ENCODE peak calls at places on chromosome 2, in four cellular contexts. One of them, this sample, is unnamed.

GRCh38 chr2:85997016-85997970 is 108.4 kb downstream of the POLR1A start:
- DNase-seq in H1: no peak
- DNase-seq in WTC11: no peak
- DNase-seq in K562: peak; percentile 36
- DNase-seq in this sample: no peak

GRCh38 chr2:180222642-180223041 is 215.5 kb upstream of the CWC22 start:
- DNase-seq in H1: no peak
- DNase-seq in WTC11: no peak
- DNase-seq in K562: no peak
- DNase-seq in this sample: no peak

GRCh38 chr2:240298316-240298790 is 137.1 kb upstream of the GPC1 start:
- DNase-seq in H1: no peak
- DNase-seq in WTC11: no peak
- DNase-seq in K562: no peak
- DNase-seq in this sample: no peak

GRCh38 chr2:12391097-12391496 is 325.6 kb upstream of the TRIB2 start:
- DNase-seq in H1: no peak
- DNase-seq in WTC11: no peak
- DNase-seq in K562: no peak
- DNase-seq in this sample: no peak

GRCh38 chr2:217667545-217667944 is 335.2 kb downstream of the TNS1 start:
- DNase-seq in H1: no peak
- DNase-seq in WTC11: no peak
- DNase-seq in K562: no peak
- DNase-seq in this sample: no peak

GRCh38 chr2:71661782-71662181 is 208.4 kb downstream of the DYSF start:
- DNase-seq in H1: no peak
- DNase-seq in WTC11: no peak
- DNase-seq in K562: no peak
- DNase-seq in this sample: no peak

GRCh38 chr2:184735611-184736010 is 137.3 kb downstream of the ZNF804A start:
- DNase-seq in H1: no peak
- DNase-seq in WTC11: no peak
- DNase-seq in K562: no peak
- DNase-seq in this sample: no peak

GRCh38 chr2:45000921-45001628 is 8.2 kb downstream of the SIX2 start:
- DNase-seq in H1: no peak
- DNase-seq in WTC11: peak; percentile 49
- DNase-seq in K562: no peak
- DNase-seq in this sample: no peak

GRCh38 chr2:75788154-75788553 is 77.4 kb upstream of the GCFC2 start:
- DNase-seq in H1: no peak
- DNase-seq in WTC11: no peak
- DNase-seq in K562: no peak
- DNase-seq in this sample: no peak

GRCh38 chr2:129176375-129176774 is 803.1 kb upstream of the RAB6C start:
- DNase-seq in H1: no peak
- DNase-seq in WTC11: no peak
- DNase-seq in K562: no peak
- DNase-seq in this sample: no peak
- TF ChIP-seq TEAD4 in H1: no peak
- TF ChIP-seq TEAD4 in WTC11: no peak
- TF ChIP-seq TEAD4 in K562: no peak
- TF ChIP-seq TEAD4 in this sample: no peak

GRCh38 chr2:181682026-181682789 is 1.9 kb upstream of the NEUROD1 start:
- DNase-seq in H1: no peak
- DNase-seq in WTC11: no peak
- DNase-seq in K562: no peak
- DNase-seq in this sample: no peak

GRCh38 chr2:181682795-181683517 is 2.6 kb upstream of the NEUROD1 start:
- DNase-seq in H1: no peak
- DNase-seq in WTC11: no peak
- DNase-seq in K562: no peak
- DNase-seq in this sample: no peak

GRCh38 chr2:181684454-181685149 is 4.3 kb upstream of the NEUROD1 start:
- DNase-seq in H1: no peak
- DNase-seq in WTC11: no peak
- DNase-seq in K562: no peak
- DNase-seq in this sample: no peak

GRCh38 chr2:181685150-181685688 is 4.9 kb upstream of the NEUROD1 start:
- DNase-seq in H1: no peak
- DNase-seq in WTC11: peak; percentile 69
- DNase-seq in K562: no peak
- DNase-seq in this sample: no peak

GRCh38 chr2:181683518-181684453 is 3.5 kb upstream of the NEUROD1 start:
- DNase-seq in H1: peak; percentile 47
- DNase-seq in WTC11: peak; percentile 72
- DNase-seq in K562: peak; percentile 20
- DNase-seq in this sample: peak; percentile 92
- TF ChIP-seq TEAD4 in H1: no peak
- TF ChIP-seq TEAD4 in WTC11: no peak
- TF ChIP-seq TEAD4 in K562: no peak
- TF ChIP-seq TEAD4 in this sample: no peak

GRCh38 chr2:172198908-172199307 is 96.2 kb upstream of the DLX2 start:
- DNase-seq in H1: no peak
- DNase-seq in WTC11: no peak
- DNase-seq in K562: no peak
- DNase-seq in this sample: no peak

GRCh38 chr2:172200495-172201085 is 97.9 kb upstream of the DLX2 start:
- DNase-seq in H1: no peak
- DNase-seq in WTC11: peak; percentile 33
- DNase-seq in K562: no peak
- DNase-seq in this sample: no peak

GRCh38 chr2:172196768-172197322 is 94.1 kb upstream of the DLX2 start:
- DNase-seq in H1: no peak
- DNase-seq in WTC11: no peak
- DNase-seq in K562: no peak
- DNase-seq in this sample: no peak

GRCh38 chr2:172195836-172196376 is 93.2 kb upstream of the DLX2 start:
- DNase-seq in H1: no peak
- DNase-seq in WTC11: no peak
- DNase-seq in K562: no peak
- DNase-seq in this sample: no peak

GRCh38 chr2:172198361-172198760 is 95.7 kb upstream of the DLX2 start:
- DNase-seq in H1: no peak
- DNase-seq in WTC11: no peak
- DNase-seq in K562: no peak
- DNase-seq in this sample: no peak
- TF ChIP-seq TEAD4 in H1: no peak
- TF ChIP-seq TEAD4 in WTC11: no peak
- TF ChIP-seq TEAD4 in K562: no peak
- TF ChIP-seq TEAD4 in this sample: no peak

GRCh38 chr2:76953733-76954347 is 568.3 kb downstream of the LRRTM4 start:
- DNase-seq in H1: no peak
- DNase-seq in WTC11: peak; percentile 36
- DNase-seq in K562: peak; percentile 2
- DNase-seq in this sample: peak; percentile 4

GRCh38 chr2:76958749-76959148 is 563.4 kb downstream of the LRRTM4 start:
- DNase-seq in H1: no peak
- DNase-seq in WTC11: peak; percentile 66
- DNase-seq in K562: no peak
- DNase-seq in this sample: no peak
- TF ChIP-seq TEAD4 in H1: no peak
- TF ChIP-seq TEAD4 in WTC11: no peak
- TF ChIP-seq TEAD4 in K562: no peak
- TF ChIP-seq TEAD4 in this sample: no peak